ENCODE peak calls at places on chromosomes 4 and X, in ten cellular contexts. One of them, this sample, is unnamed. For H3K4me1, the result is how much of the 10 kb centered on the place peaks cover.

GRCh38 chr4:68780232-68780631 is 35.6 kb upstream of the UGT2B10 start:
- DNase-seq in IMR-90: no peak
- DNase-seq in GM23338: no peak
- DNase-seq in ascending aorta: no peak
- DNase-seq in stomach: no peak
- DNase-seq in OCI-LY7: no peak
- DNase-seq in psoas muscle: no peak
- DNase-seq in fibroblast of lung: no peak
- DNase-seq in RWPE2: no peak
- DNase-seq in lower lobe of right lung: no peak
- DNase-seq in this sample: no peak

GRCh38 chr4:7350396-7350795 is 84.3 kb downstream of the PSAPL1 start:
- DNase-seq in IMR-90: no peak
- DNase-seq in GM23338: no peak
- DNase-seq in ascending aorta: no peak
- DNase-seq in stomach: no peak
- DNase-seq in OCI-LY7: no peak
- DNase-seq in psoas muscle: peak
- DNase-seq in fibroblast of lung: no peak
- DNase-seq in RWPE2: no peak
- DNase-seq in lower lobe of right lung: peak
- DNase-seq in this sample: no peak

GRCh38 chrX:137227164-137227563 is 193.4 kb upstream of the GPR101 start:
- DNase-seq in IMR-90: no peak
- DNase-seq in GM23338: no peak
- DNase-seq in ascending aorta: no peak
- DNase-seq in stomach: no peak
- DNase-seq in OCI-LY7: no peak
- DNase-seq in psoas muscle: peak
- DNase-seq in fibroblast of lung: no peak
- DNase-seq in RWPE2: no peak
- DNase-seq in lower lobe of right lung: no peak
- DNase-seq in this sample: no peak

GRCh38 chrX:129640737-129641136 is 14.0 kb downstream of the APLN start:
- DNase-seq in IMR-90: no peak
- DNase-seq in GM23338: no peak
- DNase-seq in ascending aorta: no peak
- DNase-seq in stomach: no peak
- DNase-seq in OCI-LY7: no peak
- DNase-seq in psoas muscle: no peak
- DNase-seq in fibroblast of lung: no peak
- DNase-seq in RWPE2: no peak
- DNase-seq in lower lobe of right lung: no peak
- DNase-seq in this sample: no peak

GRCh38 chr4:53490965-53491622 is 100.2 kb downstream of the LNX1 start:
- DNase-seq in IMR-90: peak
- DNase-seq in GM23338: peak
- DNase-seq in ascending aorta: peak
- DNase-seq in stomach: peak
- DNase-seq in OCI-LY7: peak
- DNase-seq in psoas muscle: no peak
- DNase-seq in fibroblast of lung: peak
- DNase-seq in RWPE2: no peak
- DNase-seq in lower lobe of right lung: no peak
- DNase-seq in this sample: peak

GRCh38 chr4:15299627-15300026 is 128.2 kb upstream of the C1QTNF7 start:
- DNase-seq in IMR-90: no peak
- DNase-seq in GM23338: no peak
- DNase-seq in ascending aorta: no peak
- DNase-seq in stomach: no peak
- DNase-seq in OCI-LY7: no peak
- DNase-seq in psoas muscle: no peak
- DNase-seq in fibroblast of lung: no peak
- DNase-seq in RWPE2: no peak
- DNase-seq in lower lobe of right lung: no peak
- DNase-seq in this sample: no peak

GRCh38 chrX:2193273-2193592 is 307.5 kb downstream of the DHRSX start:
- DNase-seq in IMR-90: no peak
- DNase-seq in GM23338: no peak
- DNase-seq in ascending aorta: no peak
- DNase-seq in stomach: no peak
- DNase-seq in OCI-LY7: no peak
- DNase-seq in psoas muscle: no peak
- DNase-seq in fibroblast of lung: no peak
- DNase-seq in RWPE2: no peak
- DNase-seq in lower lobe of right lung: no peak
- DNase-seq in this sample: no peak

GRCh38 chr4:67198757-67199156 is 346.5 kb downstream of the CENPC start:
- DNase-seq in IMR-90: no peak
- DNase-seq in GM23338: peak
- DNase-seq in ascending aorta: no peak
- DNase-seq in stomach: no peak
- DNase-seq in OCI-LY7: peak
- DNase-seq in psoas muscle: no peak
- DNase-seq in fibroblast of lung: no peak
- DNase-seq in RWPE2: no peak
- DNase-seq in lower lobe of right lung: no peak
- DNase-seq in this sample: peak

GRCh38 chrX:121641560-121641959 is 594.1 kb downstream of the GLUD2 start:
- DNase-seq in IMR-90: peak
- DNase-seq in GM23338: no peak
- DNase-seq in ascending aorta: no peak
- DNase-seq in stomach: no peak
- DNase-seq in OCI-LY7: no peak
- DNase-seq in psoas muscle: no peak
- DNase-seq in fibroblast of lung: no peak
- DNase-seq in RWPE2: no peak
- DNase-seq in lower lobe of right lung: no peak
- DNase-seq in this sample: peak

GRCh38 chr4:48254381-48255072 is 15.1 kb downstream of the TEC start:
- DNase-seq in IMR-90: peak
- DNase-seq in GM23338: no peak
- DNase-seq in ascending aorta: no peak
- DNase-seq in stomach: peak
- DNase-seq in OCI-LY7: no peak
- DNase-seq in psoas muscle: no peak
- DNase-seq in fibroblast of lung: peak
- DNase-seq in RWPE2: no peak
- DNase-seq in lower lobe of right lung: no peak
- DNase-seq in this sample: no peak

GRCh38 chrX:136221851-136222513 is 29.2 kb downstream of the MAP7D3 start:
- DNase-seq in IMR-90: no peak
- DNase-seq in GM23338: no peak
- DNase-seq in ascending aorta: no peak
- DNase-seq in stomach: no peak
- DNase-seq in OCI-LY7: no peak
- DNase-seq in psoas muscle: no peak
- DNase-seq in fibroblast of lung: no peak
- DNase-seq in RWPE2: no peak
- DNase-seq in lower lobe of right lung: no peak
- DNase-seq in this sample: no peak

GRCh38 chr4:139728840-139729239 is 63.2 kb downstream of the MGST2 start:
- DNase-seq in IMR-90: no peak
- DNase-seq in GM23338: no peak
- DNase-seq in ascending aorta: no peak
- DNase-seq in stomach: peak
- DNase-seq in OCI-LY7: no peak
- DNase-seq in psoas muscle: no peak
- DNase-seq in fibroblast of lung: no peak
- DNase-seq in RWPE2: no peak
- DNase-seq in lower lobe of right lung: no peak
- DNase-seq in this sample: no peak

GRCh38 chr4:147054241-147054902 is 108.7 kb upstream of the TTC29 start:
- DNase-seq in IMR-90: no peak
- DNase-seq in GM23338: no peak
- DNase-seq in ascending aorta: no peak
- DNase-seq in stomach: no peak
- DNase-seq in OCI-LY7: no peak
- DNase-seq in psoas muscle: no peak
- DNase-seq in fibroblast of lung: peak
- DNase-seq in RWPE2: no peak
- DNase-seq in lower lobe of right lung: no peak
- DNase-seq in this sample: no peak

GRCh38 chr4:139324620-139325019 is 22.3 kb upstream of the NDUFC1 start:
- DNase-seq in IMR-90: no peak
- DNase-seq in GM23338: no peak
- DNase-seq in ascending aorta: no peak
- DNase-seq in stomach: no peak
- DNase-seq in OCI-LY7: no peak
- DNase-seq in psoas muscle: no peak
- DNase-seq in fibroblast of lung: no peak
- DNase-seq in RWPE2: no peak
- DNase-seq in lower lobe of right lung: no peak
- DNase-seq in this sample: no peak

GRCh38 chrX:71111851-71112468 is 583 bp upstream of the IL2RG start:
- DNase-seq in IMR-90: no peak
- DNase-seq in GM23338: no peak
- DNase-seq in ascending aorta: no peak
- DNase-seq in stomach: no peak
- DNase-seq in OCI-LY7: peak
- DNase-seq in psoas muscle: no peak
- DNase-seq in fibroblast of lung: no peak
- DNase-seq in RWPE2: no peak
- DNase-seq in lower lobe of right lung: no peak
- DNase-seq in this sample: no peak

GRCh38 chrX:12894074-12894691 is 12.2 kb upstream of the TLR8 start:
- DNase-seq in IMR-90: peak
- DNase-seq in GM23338: peak
- DNase-seq in ascending aorta: no peak
- DNase-seq in stomach: peak
- DNase-seq in OCI-LY7: peak
- DNase-seq in psoas muscle: peak
- DNase-seq in fibroblast of lung: peak
- DNase-seq in RWPE2: no peak
- DNase-seq in lower lobe of right lung: peak
- DNase-seq in this sample: no peak

GRCh38 chr4:31045724-31046318 is 325.7 kb downstream of the PCDH7 start:
- DNase-seq in IMR-90: peak
- DNase-seq in GM23338: peak
- DNase-seq in ascending aorta: no peak
- DNase-seq in stomach: peak
- DNase-seq in OCI-LY7: peak
- DNase-seq in psoas muscle: no peak
- DNase-seq in fibroblast of lung: peak
- DNase-seq in RWPE2: no peak
- DNase-seq in lower lobe of right lung: no peak
- DNase-seq in this sample: peak

GRCh38 chr4:113537183-113537977 is 224.2 kb downstream of the CAMK2D start:
- DNase-seq in IMR-90: no peak
- DNase-seq in GM23338: no peak
- DNase-seq in ascending aorta: no peak
- DNase-seq in stomach: no peak
- DNase-seq in OCI-LY7: no peak
- DNase-seq in psoas muscle: no peak
- DNase-seq in fibroblast of lung: no peak
- DNase-seq in RWPE2: no peak
- DNase-seq in lower lobe of right lung: no peak
- DNase-seq in this sample: no peak
- H3K27ac ChIP-seq in IMR-90: no peak
- H3K27ac ChIP-seq in GM23338: no peak
- H3K27ac ChIP-seq in ascending aorta: peak
- H3K27ac ChIP-seq in stomach: peak
- H3K27ac ChIP-seq in OCI-LY7: no peak
- H3K27ac ChIP-seq in psoas muscle: peak
- H3K27ac ChIP-seq in fibroblast of lung: no peak
- H3K27ac ChIP-seq in RWPE2: no peak
- H3K27ac ChIP-seq in lower lobe of right lung: no peak
- H3K27ac ChIP-seq in this sample: no peak

GRCh38 chr4:119628281-119629141 is at the start of gene PDE5A:
- DNase-seq in IMR-90: peak
- DNase-seq in GM23338: peak
- DNase-seq in ascending aorta: peak
- DNase-seq in stomach: peak
- DNase-seq in OCI-LY7: peak
- DNase-seq in psoas muscle: peak
- DNase-seq in fibroblast of lung: peak
- DNase-seq in RWPE2: peak
- DNase-seq in lower lobe of right lung: peak
- DNase-seq in this sample: peak
- TF ChIP-seq CTCF in IMR-90: peak
- TF ChIP-seq CTCF in GM23338: peak
- TF ChIP-seq CTCF in ascending aorta: peak
- TF ChIP-seq CTCF in stomach: peak
- TF ChIP-seq CTCF in OCI-LY7: peak
- TF ChIP-seq CTCF in psoas muscle: peak
- TF ChIP-seq CTCF in fibroblast of lung: peak
- TF ChIP-seq CTCF in RWPE2: peak
- TF ChIP-seq CTCF in lower lobe of right lung: peak
- TF ChIP-seq CTCF in this sample: peak

GRCh38 chr4:113565702-113566012 is 195.9 kb downstream of the CAMK2D start:
- DNase-seq in IMR-90: no peak
- DNase-seq in GM23338: no peak
- DNase-seq in ascending aorta: no peak
- DNase-seq in stomach: no peak
- DNase-seq in OCI-LY7: no peak
- DNase-seq in psoas muscle: no peak
- DNase-seq in fibroblast of lung: no peak
- DNase-seq in RWPE2: no peak
- DNase-seq in lower lobe of right lung: no peak
- DNase-seq in this sample: no peak

GRCh38 chr4:113561758-113562157 is 199.8 kb downstream of the CAMK2D start:
- DNase-seq in IMR-90: no peak
- DNase-seq in GM23338: no peak
- DNase-seq in ascending aorta: no peak
- DNase-seq in stomach: no peak
- DNase-seq in OCI-LY7: no peak
- DNase-seq in psoas muscle: no peak
- DNase-seq in fibroblast of lung: no peak
- DNase-seq in RWPE2: no peak
- DNase-seq in lower lobe of right lung: no peak
- DNase-seq in this sample: no peak

GRCh38 chr4:113564493-113564892 is 197.0 kb downstream of the CAMK2D start:
- DNase-seq in IMR-90: no peak
- DNase-seq in GM23338: no peak
- DNase-seq in ascending aorta: no peak
- DNase-seq in stomach: no peak
- DNase-seq in OCI-LY7: peak
- DNase-seq in psoas muscle: no peak
- DNase-seq in fibroblast of lung: no peak
- DNase-seq in RWPE2: no peak
- DNase-seq in lower lobe of right lung: no peak
- DNase-seq in this sample: no peak

GRCh38 chr4:113563691-113564378 is 197.7 kb downstream of the CAMK2D start:
- DNase-seq in IMR-90: no peak
- DNase-seq in GM23338: no peak
- DNase-seq in ascending aorta: no peak
- DNase-seq in stomach: no peak
- DNase-seq in OCI-LY7: peak
- DNase-seq in psoas muscle: no peak
- DNase-seq in fibroblast of lung: no peak
- DNase-seq in RWPE2: no peak
- DNase-seq in lower lobe of right lung: no peak
- DNase-seq in this sample: no peak

GRCh38 chr4:113566015-113566795 is 195.3 kb downstream of the CAMK2D start:
- DNase-seq in IMR-90: no peak
- DNase-seq in GM23338: no peak
- DNase-seq in ascending aorta: no peak
- DNase-seq in stomach: no peak
- DNase-seq in OCI-LY7: peak
- DNase-seq in psoas muscle: no peak
- DNase-seq in fibroblast of lung: no peak
- DNase-seq in RWPE2: no peak
- DNase-seq in lower lobe of right lung: no peak
- DNase-seq in this sample: no peak
- H3K4me1 ChIP-seq in IMR-90: under half
- H3K4me1 ChIP-seq in GM23338: under half
- H3K4me1 ChIP-seq in ascending aorta: under half
- H3K4me1 ChIP-seq in stomach: under half
- H3K4me1 ChIP-seq in OCI-LY7: half or more
- H3K4me1 ChIP-seq in psoas muscle: under half
- H3K4me1 ChIP-seq in fibroblast of lung: under half
- H3K4me1 ChIP-seq in RWPE2: under half
- H3K4me1 ChIP-seq in lower lobe of right lung: under half
- H3K4me1 ChIP-seq in this sample: under half

GRCh38 chr4:123339507-123340380 is 56.9 kb upstream of the SPRY1 start:
- DNase-seq in IMR-90: no peak
- DNase-seq in GM23338: no peak
- DNase-seq in ascending aorta: no peak
- DNase-seq in stomach: no peak
- DNase-seq in OCI-LY7: no peak
- DNase-seq in psoas muscle: no peak
- DNase-seq in fibroblast of lung: no peak
- DNase-seq in RWPE2: no peak
- DNase-seq in lower lobe of right lung: no peak
- DNase-seq in this sample: no peak
- H3K27ac ChIP-seq in IMR-90: peak
- H3K27ac ChIP-seq in GM23338: no peak
- H3K27ac ChIP-seq in ascending aorta: peak
- H3K27ac ChIP-seq in stomach: peak
- H3K27ac ChIP-seq in OCI-LY7: no peak
- H3K27ac ChIP-seq in psoas muscle: peak
- H3K27ac ChIP-seq in fibroblast of lung: peak
- H3K27ac ChIP-seq in RWPE2: peak
- H3K27ac ChIP-seq in lower lobe of right lung: no peak
- H3K27ac ChIP-seq in this sample: peak

This sample was measured in foreskin keratinocyte.